ENCODE peak calls at places on chromosomes 6 and 20, in nine cellular contexts. Q, R, Y, H, L, A, M, N and S are unnamed samples. For H3K4me1, the result is how much of the 10 kb centered on the place peaks cover.

GRCh38 chr6:82246802-82247633 is 526 bp downstream of the IBTK start:
- DNase-seq in Q (peak), R (peak), Y (no peak), H (peak), L (peak), A (peak), M (no peak), N (peak), S (peak)

GRCh38 chr20:59205044-59205443 is 41.4 kb downstream of the ZNF831 start:
- DNase-seq in Q (no peak), R (no peak), Y (no peak), H (no peak), L (no peak), A (no peak), M (no peak), N (no peak), S (no peak)

GRCh38 chr20:17956099-17956685 is 12.4 kb downstream of the SNX5 start:
- DNase-seq in Q (no peak), R (no peak), Y (no peak), H (no peak), L (no peak), A (no peak), M (no peak), N (no peak), S (no peak)

GRCh38 chr6:155078331-155078745 is 83.2 kb downstream of the TIAM2 start:
- DNase-seq in Q (no peak), R (no peak), Y (no peak), H (no peak), L (no peak), A (peak), M (no peak), N (no peak), S (no peak)

GRCh38 chr6:95866732-95867131 is 149.0 kb upstream of the FUT9 start:
- DNase-seq in Q (peak), R (no peak), Y (no peak), H (no peak), L (no peak), A (no peak), M (no peak), N (peak), S (no peak)

GRCh38 chr6:44731485-44732095 is 344.1 kb downstream of the CDC5L start:
- DNase-seq in Q (no peak), R (no peak), Y (no peak), H (no peak), L (no peak), A (peak), M (no peak), N (no peak), S (no peak)

GRCh38 chr6:79737172-79737571 is 106.0 kb downstream of the SH3BGRL2 start:
- DNase-seq in Q (no peak), R (no peak), Y (no peak), H (no peak), L (peak), A (no peak), M (no peak), N (no peak), S (no peak)

GRCh38 chr6:92759195-92759594 is 660.2 kb downstream of the EPHA7 start:
- DNase-seq in Q (no peak), R (no peak), Y (no peak), H (no peak), L (no peak), A (no peak), M (no peak), N (no peak), S (no peak)

GRCh38 chr6:22239261-22239660 is 57.6 kb downstream of the PRL start:
- DNase-seq in Q (no peak), R (no peak), Y (no peak), H (no peak), L (no peak), A (no peak), M (no peak), N (no peak), S (no peak)

GRCh38 chr6:14706378-14706929 is 539.4 kb upstream of the JARID2 start:
- DNase-seq in Q (no peak), R (peak), Y (no peak), H (peak), L (peak), A (peak), M (peak), N (peak), S (peak)

GRCh38 chr20:891121-892080 is 24.7 kb downstream of the ANGPT4 start:
- DNase-seq in Q (peak), R (peak), Y (no peak), H (peak), L (no peak), A (peak), M (peak), N (peak), S (no peak)

GRCh38 chr6:43990627-43991619 is 136.3 kb downstream of the MRPL14 start:
- DNase-seq in Q (peak), R (peak), Y (no peak), H (no peak), L (peak), A (peak), M (peak), N (peak), S (peak)

GRCh38 chr6:158910484-158911075 is 89.4 kb downstream of the RSPH3 start:
- DNase-seq in Q (no peak), R (no peak), Y (no peak), H (no peak), L (no peak), A (peak), M (no peak), N (peak), S (no peak)

GRCh38 chr6:116390571-116390970 is 19.8 kb downstream of the DSE start:
- DNase-seq in Q (no peak), R (no peak), Y (no peak), H (no peak), L (no peak), A (no peak), M (no peak), N (no peak), S (no peak)

GRCh38 chr20:3766381-3766780 is 1.2 kb downstream of the ADISSP start:
- DNase-seq in Q (no peak), R (no peak), Y (no peak), H (no peak), L (no peak), A (no peak), M (peak), N (no peak), S (peak)

GRCh38 chr6:14119764-14120163 is 2.2 kb downstream of the CD83 start:
- DNase-seq in Q (no peak), R (no peak), Y (no peak), H (no peak), L (no peak), A (no peak), M (no peak), N (no peak), S (no peak)

GRCh38 chr20:42359617-42360016 is 741.4 kb upstream of the CHD6 start:
- DNase-seq in Q (no peak), R (no peak), Y (no peak), H (no peak), L (no peak), A (no peak), M (no peak), N (no peak), S (no peak)

GRCh38 chr6:1911476-1911875 is 301.8 kb downstream of the FOXC1 start:
- DNase-seq in Q (no peak), R (no peak), Y (no peak), H (no peak), L (no peak), A (no peak), M (no peak), N (no peak), S (no peak)

GRCh38 chr6:2108700-2109306 is 136.6 kb downstream of the GMDS start:
- DNase-seq in Q (no peak), R (no peak), Y (no peak), H (no peak), L (no peak), A (no peak), M (no peak), N (no peak), S (no peak)

GRCh38 chr6:157550114-157550989 is 169.4 kb downstream of the ZDHHC14 start:
- DNase-seq in Q (no peak), R (no peak), Y (no peak), H (no peak), L (no peak), A (no peak), M (no peak), N (no peak), S (no peak)

GRCh38 chr6:119322034-119322433 is 27.5 kb downstream of the MAN1A1 start:
- DNase-seq in Q (no peak), R (no peak), Y (no peak), H (no peak), L (no peak), A (no peak), M (no peak), N (no peak), S (no peak)

GRCh38 chr6:139037490-139037889 is 8.9 kb downstream of the ABRACL start:
- DNase-seq in Q (no peak), R (no peak), Y (no peak), H (no peak), L (peak), A (peak), M (no peak), N (no peak), S (no peak)

GRCh38 chr20:44776977-44777376 is 31.3 kb downstream of the KCNK15 start:
- DNase-seq in Q (no peak), R (no peak), Y (no peak), H (no peak), L (peak), A (peak), M (no peak), N (no peak), S (no peak)

GRCh38 chr6:101509556-101509955 is 116.0 kb downstream of the GRIK2 start:
- DNase-seq in Q (no peak), R (no peak), Y (no peak), H (no peak), L (peak), A (peak), M (no peak), N (no peak), S (no peak)

GRCh38 chr6:139706949-139707348 is 332.5 kb upstream of the CITED2 start:
- DNase-seq in Q (no peak), R (no peak), Y (no peak), H (no peak), L (no peak), A (no peak), M (no peak), N (no peak), S (no peak)

GRCh38 chr6:137166247-137167098 is 7.0 kb downstream of the IL22RA2 start:
- DNase-seq in Q (no peak), R (no peak), Y (no peak), H (no peak), L (no peak), A (no peak), M (no peak), N (no peak), S (no peak)

GRCh38 chr6:7671076-7671475 is 54.8 kb upstream of the BMP6 start:
- DNase-seq in Q (no peak), R (no peak), Y (no peak), H (no peak), L (peak), A (peak), M (no peak), N (no peak), S (no peak)

GRCh38 chr6:38715016-38715809 is at the start of gene DNAH8:
- DNase-seq in Q (no peak), R (no peak), Y (no peak), H (no peak), L (no peak), A (no peak), M (peak), N (no peak), S (no peak)

GRCh38 chr6:128063850-128064539 is 163.1 kb upstream of the THEMIS start:
- DNase-seq in Q (no peak), R (no peak), Y (no peak), H (no peak), L (no peak), A (no peak), M (no peak), N (no peak), S (no peak)

GRCh38 chr20:61922411-61922810 is 143.3 kb downstream of the TAF4 start:
- DNase-seq in Q (no peak), R (no peak), Y (no peak), H (no peak), L (no peak), A (no peak), M (peak), N (no peak), S (peak)

GRCh38 chr20:32731882-32732266 is 11.4 kb downstream of the COMMD7 start:
- DNase-seq in Q (no peak), R (no peak), Y (no peak), H (no peak), L (no peak), A (no peak), M (no peak), N (peak), S (peak)

GRCh38 chr20:51650685-51651134 is 108.2 kb upstream of the NFATC2 start:
- DNase-seq in Q (no peak), R (no peak), Y (no peak), H (no peak), L (peak), A (peak), M (no peak), N (peak), S (peak)

GRCh38 chr6:43377710-43378229 is 8.3 kb upstream of the ZNF318 start:
- DNase-seq in Q (no peak), R (no peak), Y (no peak), H (no peak), L (no peak), A (no peak), M (no peak), N (no peak), S (no peak)

GRCh38 chr20:51159303-51159702 is 136.4 kb upstream of the KCNG1 start:
- DNase-seq in Q (no peak), R (no peak), Y (no peak), H (no peak), L (no peak), A (no peak), M (no peak), N (no peak), S (no peak)

GRCh38 chr6:135054238-135054574 is 416 bp downstream of the HBS1L start:
- DNase-seq in Q (no peak), R (no peak), Y (no peak), H (no peak), L (peak), A (no peak), M (no peak), N (no peak), S (no peak)

GRCh38 chr20:38369387-38369786 is 23.1 kb downstream of the LBP start:
- DNase-seq in Q (no peak), R (no peak), Y (no peak), H (no peak), L (no peak), A (no peak), M (no peak), N (no peak), S (no peak)

GRCh38 chr6:4693158-4693557 is 83.0 kb upstream of the CDYL start:
- DNase-seq in Q (no peak), R (no peak), Y (no peak), H (no peak), L (peak), A (no peak), M (no peak), N (no peak), S (no peak)

GRCh38 chr6:28693751-28694443 is 168.2 kb downstream of the GPX5 start:
- DNase-seq in Q (no peak), R (no peak), Y (no peak), H (no peak), L (no peak), A (no peak), M (no peak), N (no peak), S (no peak)

GRCh38 chr6:28693033-28693750 is 167.5 kb downstream of the GPX5 start:
- DNase-seq in Q (no peak), R (no peak), Y (no peak), H (no peak), L (peak), A (no peak), M (no peak), N (no peak), S (no peak)

GRCh38 chr6:28695671-28696537 is 170.2 kb downstream of the GPX5 start:
- DNase-seq in Q (no peak), R (no peak), Y (no peak), H (no peak), L (peak), A (peak), M (no peak), N (no peak), S (no peak)
- H3K4me3 ChIP-seq in Q (no peak), R (no peak), Y (no peak), H (peak), L (no peak), A (no peak), M (no peak), N (no peak), S (no peak)

DNA sequence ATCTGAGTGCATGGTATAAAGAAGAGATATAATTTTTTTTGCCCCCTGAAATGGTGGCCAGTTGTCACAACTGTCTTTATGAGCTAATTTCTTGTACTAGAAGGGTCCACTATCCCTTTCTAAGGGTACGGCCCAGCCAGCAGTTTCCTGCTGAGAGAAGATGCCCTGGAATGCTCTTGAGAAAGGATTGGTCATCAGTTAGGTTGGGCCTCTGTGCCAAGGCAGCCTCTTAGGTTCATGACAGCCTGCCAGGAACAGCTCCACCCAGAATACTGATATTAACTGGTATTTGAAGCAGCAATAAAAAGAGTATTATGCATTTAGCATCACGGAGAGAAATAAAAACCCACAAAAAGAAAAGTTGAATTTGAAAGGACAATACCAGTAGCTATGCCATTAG is 9.0 kb upstream of the HINT3 start:
- DNase-seq in Q (no peak), R (no peak), Y (no peak), H (no peak), L (peak), A (peak), M (no peak), N (no peak), S (peak)
- H3K4me1 ChIP-seq in Q (under half), R (under half), Y (under half), H (under half), L (under half), A (under half), M (under half), N (under half), S (under half)

DNA sequence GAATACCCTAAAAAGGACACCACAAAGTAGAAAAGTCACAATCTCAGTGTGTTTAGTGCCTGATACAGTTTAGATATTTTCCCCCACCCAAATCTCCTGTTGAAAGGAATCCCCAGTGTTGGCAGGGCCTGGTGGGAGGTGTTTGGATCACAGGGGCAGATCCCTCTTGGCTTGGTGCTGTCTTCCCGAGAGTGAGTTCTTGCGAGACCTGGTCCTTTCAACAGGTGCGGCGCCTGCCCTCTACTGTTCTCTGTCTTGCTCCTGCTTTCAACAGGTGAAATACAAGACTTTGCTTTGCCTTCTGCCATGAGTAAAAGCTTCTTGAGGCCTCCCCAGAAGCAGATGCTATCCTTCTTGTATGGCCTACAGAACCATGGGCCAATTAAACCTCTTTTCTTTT is 534.3 kb upstream of the NRSN1 start:
- DNase-seq in Q (no peak), R (no peak), Y (no peak), H (no peak), L (no peak), A (no peak), M (no peak), N (no peak), S (no peak)
- TF ChIP-seq CTCF in Q (no peak), R (no peak), Y (no peak), H (no peak), L (no peak), A (no peak), M (no peak), N (no peak), S (no peak)

GRCh38 chr20:62955519-62956386 is 3.2 kb downstream of the SLC17A9 start:
- DNase-seq in Q (no peak), R (peak), Y (no peak), H (no peak), L (no peak), A (no peak), M (no peak), N (peak), S (peak)
- H3K4me3 ChIP-seq in Q (no peak), R (no peak), Y (no peak), H (no peak), L (no peak), A (no peak), M (no peak), N (no peak), S (no peak)

GRCh38 chr6:20575691-20576451 is 41.6 kb downstream of the CDKAL1 start:
- DNase-seq in Q (no peak), R (no peak), Y (no peak), H (no peak), L (no peak), A (no peak), M (no peak), N (no peak), S (no peak)
- H3K4me1 ChIP-seq in Q (under half), R (under half), Y (under half), H (under half), L (under half), A (under half), M (under half), N (under half), S (under half)